ENCODE peak calls at places on chromosomes 5 and 9, in eight cellular contexts. O, T, U, Y, Z, L, E and R are unnamed samples. For H3K4me1 and H3K36me3, the result is how much of the 10 kb centered on the place peaks cover.

GRCh38 chr9:16458696-16459420 is 411.6 kb downstream of the BNC2 start:
- DNase-seq in O (no peak), T (peak), U (no peak), Y (no peak), Z (no peak), L (no peak), E (no peak), R (no peak)

GRCh38 chr9:95029251-95029650 is 288.3 kb downstream of the FANCC start:
- DNase-seq in O (no peak), T (no peak), U (no peak), Y (no peak), Z (no peak), L (no peak), E (no peak), R (no peak)

GRCh38 chr9:128548876-128549275 is 3.5 kb upstream of the SPTAN1 start:
- DNase-seq in O (no peak), T (no peak), U (no peak), Y (no peak), Z (no peak), L (no peak), E (no peak), R (no peak)

GRCh38 chr9:123438321-123438720 is 82.3 kb downstream of the CRB2 start:
- DNase-seq in O (no peak), T (peak), U (no peak), Y (no peak), Z (no peak), L (no peak), E (no peak), R (no peak)

GRCh38 chr9:91580136-91580535 is 156.5 kb upstream of the NFIL3 start:
- DNase-seq in O (no peak), T (peak), U (no peak), Y (no peak), Z (no peak), L (no peak), E (no peak), R (no peak)

GRCh38 chr9:34084562-34084961 is 35.9 kb upstream of the UBAP2 start:
- DNase-seq in O (no peak), T (no peak), U (no peak), Y (no peak), Z (no peak), L (no peak), E (no peak), R (no peak)

GRCh38 chr9:133306242-133307194 is 29.5 kb downstream of the SURF6 start:
- DNase-seq in O (no peak), T (no peak), U (no peak), Y (no peak), Z (no peak), L (no peak), E (no peak), R (no peak)

GRCh38 chr5:157172408-157172807 is 6.3 kb upstream of the GARIN3 start:
- DNase-seq in O (no peak), T (no peak), U (no peak), Y (no peak), Z (peak), L (peak), E (peak), R (peak)

GRCh38 chr5:132639706-132640130 is 18.3 kb upstream of the IL13 start:
- DNase-seq in O (no peak), T (no peak), U (no peak), Y (no peak), Z (no peak), L (no peak), E (no peak), R (no peak)

GRCh38 chr9:126513159-126514036 is 100.3 kb upstream of the LMX1B start:
- DNase-seq in O (no peak), T (no peak), U (no peak), Y (no peak), Z (no peak), L (no peak), E (no peak), R (no peak)

GRCh38 chr9:1331546-1331945 is 281.4 kb downstream of the DMRT2 start:
- DNase-seq in O (no peak), T (no peak), U (no peak), Y (no peak), Z (no peak), L (no peak), E (no peak), R (no peak)

GRCh38 chr5:54860321-54860720 is 125.1 kb downstream of the ESM1 start:
- DNase-seq in O (no peak), T (no peak), U (no peak), Y (no peak), Z (no peak), L (no peak), E (no peak), R (no peak)

GRCh38 chr5:176410486-176411180 is 5.7 kb downstream of the CLTB start:
- DNase-seq in O (no peak), T (no peak), U (no peak), Y (peak), Z (no peak), L (no peak), E (no peak), R (no peak)
- H3K4me1 ChIP-seq in O (under half), T (under half), U (under half), Y (under half), Z (under half), L (under half), E (under half), R (under half)

DNA sequence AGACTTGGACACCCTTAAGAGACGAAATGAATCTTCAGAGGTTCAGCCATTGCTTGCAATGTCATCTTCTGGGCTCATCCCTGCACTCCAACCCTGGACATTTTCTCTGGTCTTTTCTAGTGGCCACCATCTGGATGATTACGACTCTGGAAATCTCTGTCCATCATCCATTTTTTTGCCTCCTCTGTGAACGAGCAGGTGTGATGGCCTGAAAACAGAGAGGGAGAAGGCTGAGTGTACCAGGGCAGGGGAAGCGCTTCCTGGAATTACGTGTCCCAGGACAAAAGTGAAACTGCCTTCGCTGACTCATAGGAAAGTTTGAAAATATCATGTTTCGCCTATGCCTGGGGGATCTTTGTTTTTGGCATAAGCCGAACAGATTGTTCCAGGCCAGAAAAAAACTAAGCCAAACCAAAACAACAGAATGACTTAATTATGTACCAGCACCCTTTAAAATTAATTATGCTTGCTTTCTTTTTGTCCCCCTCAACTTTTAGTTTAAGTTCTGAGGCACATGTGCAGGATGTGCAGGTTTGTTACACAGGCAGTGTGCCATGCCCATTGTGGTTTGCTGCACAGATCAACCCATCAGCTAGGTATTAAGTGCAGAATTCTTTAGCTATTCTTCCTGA is 31.9 kb downstream of the ANKRD33B start:
- DNase-seq in O (peak), T (peak), U (peak), Y (peak), Z (peak), L (no peak), E (no peak), R (no peak)
- H3K4me3 ChIP-seq in O (no peak), T (peak), U (no peak), Y (peak), Z (no peak), L (no peak), E (no peak), R (peak)

GRCh38 chr5:96796434-96796833 is 11.3 kb downstream of the ERAP1 start:
- DNase-seq in O (no peak), T (no peak), U (no peak), Y (peak), Z (no peak), L (no peak), E (no peak), R (no peak)
- H3K36me3 ChIP-seq in O (under half), T (under half), U (under half), Y (under half), Z (half or more), L (half or more), E (half or more), R (half or more)

GRCh38 chr9:121353246-121353975 is 16.6 kb downstream of the STOM start:
- DNase-seq in O (no peak), T (no peak), U (no peak), Y (no peak), Z (no peak), L (peak), E (peak), R (no peak)
- H3K4me1 ChIP-seq in O (under half), T (under half), U (under half), Y (under half), Z (under half), L (half or more), E (under half), R (under half)

GRCh38 chr5:17928571-17928970 is 294.3 kb downstream of the TAF11L14 start:
- DNase-seq in O (no peak), T (no peak), U (no peak), Y (no peak), Z (peak), L (no peak), E (no peak), R (no peak)
- H3K4me3 ChIP-seq in O (no peak), T (no peak), U (no peak), Y (no peak), Z (no peak), L (no peak), E (no peak), R (no peak)

GRCh38 chr5:112933651-112934365 is 11.8 kb upstream of the REEP5 start:
- DNase-seq in O (no peak), T (peak), U (no peak), Y (no peak), Z (no peak), L (no peak), E (no peak), R (no peak)

GRCh38 chr5:112931473-112931872 is 9.4 kb upstream of the REEP5 start:
- DNase-seq in O (no peak), T (no peak), U (no peak), Y (no peak), Z (no peak), L (no peak), E (no peak), R (no peak)

GRCh38 chr5:112930082-112930344 is 8.0 kb upstream of the REEP5 start:
- DNase-seq in O (no peak), T (no peak), U (no peak), Y (no peak), Z (no peak), L (peak), E (peak), R (peak)

GRCh38 chr5:112933105-112933504 is 11.1 kb upstream of the REEP5 start:
- DNase-seq in O (no peak), T (no peak), U (no peak), Y (no peak), Z (no peak), L (no peak), E (no peak), R (no peak)

GRCh38 chr5:112929336-112930081 is 7.5 kb upstream of the REEP5 start:
- DNase-seq in O (no peak), T (peak), U (no peak), Y (no peak), Z (no peak), L (no peak), E (no peak), R (peak)
- H3K36me3 ChIP-seq in O (under half), T (under half), U (under half), Y (under half), Z (under half), L (under half), E (under half), R (under half)

GRCh38 chr9:98168153-98168780 is 24.2 kb downstream of the CORO2A start:
- DNase-seq in O (no peak), T (no peak), U (no peak), Y (no peak), Z (no peak), L (no peak), E (no peak), R (no peak)

GRCh38 chr9:98168952-98169488 is 23.4 kb downstream of the CORO2A start:
- DNase-seq in O (no peak), T (peak), U (peak), Y (no peak), Z (no peak), L (no peak), E (peak), R (peak)

GRCh38 chr9:98161851-98162250 is 30.6 kb downstream of the CORO2A start:
- DNase-seq in O (no peak), T (no peak), U (no peak), Y (no peak), Z (no peak), L (no peak), E (no peak), R (no peak)

GRCh38 chr9:98162638-98163037 is 29.8 kb downstream of the CORO2A start:
- DNase-seq in O (no peak), T (no peak), U (no peak), Y (no peak), Z (no peak), L (no peak), E (no peak), R (no peak)

GRCh38 chr9:98164912-98165311 is 27.5 kb downstream of the CORO2A start:
- DNase-seq in O (no peak), T (no peak), U (no peak), Y (no peak), Z (no peak), L (no peak), E (no peak), R (no peak)
- H3K4me1 ChIP-seq in O (under half), T (under half), U (under half), Y (under half), Z (under half), L (under half), E (under half), R (half or more)

GRCh38 chr9:114384836-114385411 is 2.9 kb downstream of the AKNA start:
- DNase-seq in O (no peak), T (no peak), U (no peak), Y (no peak), Z (no peak), L (no peak), E (no peak), R (no peak)
- H3K4me3 ChIP-seq in O (no peak), T (no peak), U (no peak), Y (peak), Z (no peak), L (peak), E (peak), R (peak)

GRCh38 chr9:71552480-71552879 is 215.8 kb downstream of the CEMIP2 start:
- DNase-seq in O (no peak), T (no peak), U (no peak), Y (no peak), Z (no peak), L (no peak), E (no peak), R (no peak)
- H3K36me3 ChIP-seq in O (under half), T (under half), U (under half), Y (under half), Z (under half), L (under half), E (under half), R (under half)

DNA sequence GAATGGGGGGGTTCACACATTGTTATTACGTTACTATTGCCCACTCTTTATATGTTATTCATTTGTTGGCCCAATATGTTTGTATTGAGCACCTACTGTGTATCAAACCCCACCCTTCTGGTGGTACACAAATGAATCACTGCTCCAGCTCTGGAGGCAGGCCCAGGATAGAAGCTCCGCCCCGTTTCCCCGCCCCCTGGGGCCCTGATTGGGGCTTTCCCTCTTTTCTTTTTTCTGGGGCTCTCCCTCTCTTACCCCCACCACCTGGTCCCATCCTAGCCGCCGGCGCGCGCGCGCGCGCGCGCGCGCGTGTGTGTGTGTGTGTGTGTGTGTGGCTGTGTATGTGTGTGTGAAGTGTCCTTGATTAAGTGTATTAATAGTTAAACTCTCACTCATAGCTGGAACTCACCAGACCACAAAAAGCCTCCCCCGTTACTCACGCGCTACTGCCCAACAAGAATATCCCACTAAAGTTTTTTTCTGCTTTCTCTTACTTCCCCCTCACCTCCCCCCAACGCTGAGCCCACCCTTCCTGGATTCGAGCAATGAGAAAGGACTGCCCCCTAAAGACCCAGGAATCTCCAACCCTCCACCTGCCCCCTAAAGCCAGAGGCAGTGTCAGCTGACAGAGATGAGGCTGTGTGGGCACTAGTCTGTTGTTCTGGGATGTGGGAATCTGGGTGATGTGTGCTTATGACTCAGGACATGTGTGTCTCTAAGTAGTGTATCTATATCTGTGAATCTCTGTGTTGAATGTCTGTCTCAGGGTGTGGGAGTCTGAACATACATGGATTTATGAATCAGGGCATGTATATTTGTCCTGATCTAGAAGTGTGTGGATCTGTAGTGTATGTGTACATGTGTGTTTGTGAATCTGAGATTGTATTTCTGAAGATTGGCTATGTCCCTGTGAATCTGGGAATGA is 4.0 kb downstream of the CXXC5 start:
- DNase-seq in O (peak), T (peak), U (peak), Y (peak), Z (peak), L (peak), E (peak), R (peak)
- H3K4me1 ChIP-seq in O (under half), T (under half), U (under half), Y (half or more), Z (under half), L (under half), E (half or more), R (under half)